ENCODE peak calls at places on chromosomes 3 and 15, in five cellular contexts. V is right atrium auricular region, O is left ventricle myocardium inferior, K is coronary artery, I is IMR-90. S is an unnamed sample.

GRCh38 chr3:140942221-140943104 is 827 bp downstream of the SLC25A36 start:
- DNase-seq in O (peak; percentile 61), K (peak; percentile 82), I (peak; percentile 56), V (peak; percentile 61), S (no peak)

GRCh38 chr15:52788099-52788986 is 1.8 kb downstream of the ONECUT1 start:
- DNase-seq in K (no peak), I (no peak), O (no peak), V (no peak), S (no peak)

GRCh38 chr3:31157893-31158620 is 263.6 kb upstream of the GADL1 start:
- DNase-seq in O (no peak), I (no peak), K (no peak), V (no peak), S (no peak)

GRCh38 chr15:65132841-65133549 is 613 bp downstream of the PDCD7 start:
- DNase-seq in V (no peak), K (no peak), O (peak; percentile 21), I (peak; percentile 47), S (no peak)

GRCh38 chr3:42752441-42752840 is 20.6 kb downstream of the CCDC13 start:
- DNase-seq in O (no peak), I (no peak), K (peak; percentile 46), V (peak; percentile 16), S (no peak)

GRCh38 chr3:64575211-64575844 is 112.5 kb downstream of the ADAMTS9 start:
- DNase-seq in K (no peak), V (no peak), I (peak; percentile 18), O (no peak), S (no peak)

GRCh38 chr15:100116416-100117190 is 225.2 kb downstream of the ADAMTS17 start:
- DNase-seq in O (peak; percentile 81), V (no peak), K (no peak), I (no peak), S (no peak)

GRCh38 chr3:115549111-115549510 is 74.2 kb upstream of the GAP43 start:
- DNase-seq in V (no peak), K (no peak), O (no peak), I (peak; percentile 3), S (no peak)

GRCh38 chr3:159609620-159610019 is 379.0 kb upstream of the IL12A start:
- DNase-seq in V (no peak), I (peak; percentile 71), K (no peak), O (no peak), S (no peak)

GRCh38 chr3:100205161-100205560 is 55.6 kb upstream of the TBC1D23 start:
- DNase-seq in I (peak; percentile 31), K (no peak), O (no peak), V (no peak), S (no peak)

GRCh38 chr3:5149306-5149880 is 27.3 kb downstream of the ARL8B start:
- DNase-seq in I (no peak), V (no peak), K (no peak), O (no peak), S (no peak)

GRCh38 chr15:63057454-63058335 is 15.1 kb downstream of the TPM1 start:
- DNase-seq in V (no peak), O (no peak), K (no peak), I (peak; percentile 60), S (no peak)

GRCh38 chr3:191269289-191270085 is 59.7 kb upstream of the CCDC50 start:
- DNase-seq in O (no peak), I (peak; percentile 75), K (no peak), V (no peak), S (peak; percentile 49)

GRCh38 chr3:123069021-123069381 is 2.2 kb downstream of the PDIA5 start:
- DNase-seq in K (peak; percentile 40), O (no peak), I (no peak), V (no peak), S (no peak)

GRCh38 chr3:129010316-129010956 is 9.3 kb downstream of the EFCC1 start:
- DNase-seq in I (no peak), V (no peak), O (no peak), K (no peak), S (no peak)

GRCh38 chr3:36993326-36994283 is at the start of gene MLH1:
- DNase-seq in V (peak; percentile 100), I (peak; percentile 100), K (peak; percentile 96), O (peak; percentile 98), S (peak; percentile 100)

GRCh38 chr15:45179221-45179985 is 8.4 kb downstream of the SHF start:
- DNase-seq in K (no peak), V (no peak), I (no peak), O (no peak), S (no peak)

GRCh38 chr15:75170711-75171341 is 30.9 kb upstream of the C15orf39 start:
- DNase-seq in K (no peak), V (no peak), I (no peak), O (peak; percentile 28), S (no peak)

GRCh38 chr15:55250392-55250791 is 39.2 kb downstream of the RAB27A start:
- DNase-seq in O (no peak), K (no peak), V (no peak), I (peak; percentile 76), S (no peak)

GRCh38 chr3:113551821-113552220 is 19.5 kb downstream of the SIDT1 start:
- DNase-seq in O (no peak), I (no peak), K (no peak), V (no peak), S (no peak)

GRCh38 chr3:126488205-126488604 is 12.5 kb upstream of the ZXDC start:
- DNase-seq in O (no peak), K (no peak), I (no peak), V (no peak), S (no peak)

GRCh38 chr3:178669046-178669445 is 132.8 kb downstream of the KCNMB2 start:
- DNase-seq in K (no peak), O (no peak), I (no peak), V (no peak), S (no peak)

GRCh38 chr15:62344806-62345539 is 179.9 kb upstream of the C2CD4B start:
- DNase-seq in V (no peak), K (no peak), I (peak; percentile 58), O (no peak), S (peak; percentile 56)

GRCh38 chr3:183085634-183086390 is 13.5 kb downstream of the MCCC1 start:
- DNase-seq in V (no peak), K (no peak), I (peak; percentile 72), O (no peak), S (no peak)

GRCh38 chr3:190883973-190884832 is 21.7 kb upstream of the GMNC start:
- DNase-seq in V (no peak), O (no peak), K (no peak), I (peak; percentile 66), S (no peak)

GRCh38 chr3:171282041-171282440 is 178.2 kb downstream of the TNIK start:
- DNase-seq in I (peak; percentile 69), V (no peak), O (no peak), K (no peak), S (no peak)

GRCh38 chr3:171283248-171284222 is 176.7 kb downstream of the TNIK start:
- DNase-seq in V (no peak), I (no peak), K (no peak), O (peak; percentile 25), S (peak; percentile 71)

GRCh38 chr3:171284308-171285075 is 175.7 kb downstream of the TNIK start:
- DNase-seq in I (peak; percentile 98), K (no peak), V (peak; percentile 66), O (no peak), S (peak; percentile 76)

GRCh38 chr3:171286580-171287249 is 173.5 kb downstream of the TNIK start:
- DNase-seq in I (no peak), V (no peak), O (no peak), K (no peak), S (peak; percentile 85)

DNA sequence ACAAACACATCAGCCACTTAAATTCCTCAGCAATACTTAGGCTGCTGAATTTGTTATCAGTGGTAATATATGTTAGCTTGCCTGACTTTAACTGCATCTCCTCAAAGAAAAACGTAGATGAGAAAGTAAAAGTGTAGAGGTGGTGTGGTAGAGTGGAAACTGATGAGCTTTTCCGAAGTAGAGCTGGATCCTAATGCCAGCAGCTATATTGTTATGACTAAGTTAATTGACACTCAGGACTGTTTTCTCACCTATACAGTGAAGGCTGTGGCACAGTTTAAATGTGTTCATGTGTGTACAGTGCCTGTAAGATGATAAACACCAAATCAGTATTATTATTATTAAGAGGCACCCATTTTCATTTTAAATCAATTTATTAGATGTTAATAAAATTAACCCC is 174.9 kb downstream of the TNIK start:
- DNase-seq in K (no peak), I (no peak), V (no peak), O (no peak), S (peak; percentile 66)
- H3K4me3 ChIP-seq in K (no peak overlapping the region), I (no peak overlapping the region), V (no peak overlapping the region), O (no peak overlapping the region), S (no peak overlapping the region)

GRCh38 chr15:39128746-39129145 is 452.1 kb upstream of the THBS1 start:
- DNase-seq in V (no peak), K (no peak), I (no peak), O (no peak), S (no peak)

GRCh38 chr15:39125904-39126303 is 455.0 kb upstream of the THBS1 start:
- DNase-seq in K (no peak), I (peak; percentile 68), O (no peak), V (no peak), S (no peak)

GRCh38 chr15:39124925-39125625 is 455.8 kb upstream of the THBS1 start:
- DNase-seq in K (no peak), I (peak; percentile 68), V (no peak), O (no peak), S (no peak)

GRCh38 chr15:39127925-39128617 is 452.8 kb upstream of the THBS1 start:
- DNase-seq in I (peak; percentile 97), K (no peak), V (no peak), O (no peak), S (no peak)

DNA sequence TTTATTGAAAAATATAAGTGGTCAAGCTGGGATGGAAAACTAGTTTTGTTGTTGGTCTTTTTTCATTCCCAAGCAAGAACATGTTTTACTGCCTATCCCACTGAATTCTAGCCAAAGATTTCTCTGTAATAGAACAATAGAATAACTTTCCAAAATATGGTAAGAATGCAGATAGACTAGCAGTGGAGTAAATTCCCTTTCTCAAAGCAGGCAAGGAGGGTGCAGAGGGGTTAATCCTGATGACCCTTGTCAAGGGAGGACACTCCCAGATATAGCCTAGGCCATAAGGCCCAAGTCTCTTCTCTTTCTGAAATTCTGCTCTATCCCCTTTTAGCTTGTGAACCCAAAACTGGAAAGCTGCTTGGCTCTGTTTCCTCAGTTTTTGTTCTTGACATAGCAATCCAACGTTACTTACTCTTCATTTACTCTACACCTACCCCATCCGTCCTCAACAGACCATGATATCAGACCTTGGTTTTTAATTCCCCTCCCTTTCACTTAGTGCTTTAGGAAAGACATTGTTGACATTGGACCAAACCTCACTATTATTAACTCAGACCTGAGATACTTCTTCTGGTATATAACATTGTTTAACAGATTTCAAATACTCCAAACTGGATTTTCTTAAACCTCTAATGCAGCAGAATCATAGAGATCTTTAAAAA is 453.6 kb upstream of the THBS1 start:
- DNase-seq in I (no peak), O (no peak), V (no peak), K (no peak), S (no peak)
- H3K27ac ChIP-seq in I (peak overlapping the region; percentile 99), O (peak overlapping the region; percentile 28), V (peak overlapping the region; percentile 41), K (no peak overlapping the region), S (no peak overlapping the region)

GRCh38 chr15:101397521-101398003 is 91.9 kb downstream of the PCSK6 start:
- DNase-seq in O (no peak), K (no peak), V (no peak), I (no peak), S (no peak)
- H3K4me3 ChIP-seq in O (no peak overlapping the region), K (no peak overlapping the region), V (no peak overlapping the region), I (no peak overlapping the region), S (no peak overlapping the region)

DNA sequence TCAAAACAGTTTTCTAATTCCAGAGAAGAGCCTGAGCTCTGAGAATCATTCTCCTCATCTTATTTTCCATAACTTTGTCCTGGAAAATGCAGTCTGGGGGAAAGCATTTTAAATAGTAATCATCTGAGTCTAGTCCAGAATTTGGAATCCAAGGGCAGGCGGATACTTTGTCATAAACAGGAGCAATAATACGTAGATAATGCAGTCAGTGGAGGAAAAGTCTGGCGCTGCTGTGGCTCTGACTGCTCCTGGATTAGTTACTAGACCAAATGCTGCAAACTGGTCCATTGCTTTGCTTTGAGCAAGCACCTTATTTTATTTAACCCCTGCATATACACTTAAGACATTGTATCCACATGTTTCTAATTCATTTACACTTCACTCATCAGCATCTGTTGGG is 285.1 kb downstream of the THSD4 start:
- DNase-seq in K (no peak), O (no peak), V (no peak), I (peak; percentile 40), S (no peak)
- H3K27ac ChIP-seq in K (peak overlapping the region; percentile 32), O (peak overlapping the region; percentile 70), V (peak overlapping the region; percentile 35), I (no peak overlapping the region), S (no peak overlapping the region)